ENCODE peak calls at places on chromosomes 2 and 18, in seven cellular contexts. R is aorta, Q is HCT116, S is DMS153, A is ureter, P is fibroblast of pulmonary artery, O is B cell. D is an unnamed sample.

GRCh38 chr2:27705851-27706622 is 42.3 kb downstream of the SLC4A1AP start:
- DNase-seq in R (peak; percentile 87), Q (peak; percentile 80), S (peak; percentile 36), A (peak; percentile 79), P (peak; percentile 98), O (no peak), D (no peak)

GRCh38 chr2:98269274-98269673 is 77.0 kb upstream of the CNGA3 start:
- DNase-seq in R (no peak), Q (peak; percentile 64), S (peak; percentile 0), A (no peak), P (peak; percentile 70), O (no peak), D (peak; percentile 58)

GRCh38 chr2:223760838-223761502 is 76.4 kb downstream of the AP1S3 start:
- DNase-seq in R (peak; percentile 68), Q (peak; percentile 96), S (no peak), A (peak; percentile 69), P (peak; percentile 68), O (no peak), D (no peak)

GRCh38 chr2:196291873-196292800 is 120.8 kb upstream of the STK17B start:
- DNase-seq in R (no peak), Q (peak; percentile 75), S (no peak), A (peak; percentile 59), P (no peak), O (no peak), D (no peak)

GRCh38 chr18:13241083-13241892 is 22.7 kb downstream of the LDLRAD4 start:
- DNase-seq in R (no peak), Q (no peak), S (no peak), A (peak; percentile 37), P (no peak), O (no peak), D (no peak)

GRCh38 chr2:233546774-233547173 is 19.8 kb downstream of the USP40 start:
- DNase-seq in R (no peak), Q (no peak), S (no peak), A (no peak), P (no peak), O (no peak), D (no peak)

GRCh38 chr18:36871801-36872200 is 42.9 kb downstream of the KIAA1328 start:
- DNase-seq in R (no peak), Q (no peak), S (no peak), A (no peak), P (no peak), O (no peak), D (no peak)

GRCh38 chr2:78614747-78615146 is 410.8 kb upstream of the REG3G start:
- DNase-seq in R (no peak), Q (no peak), S (no peak), A (no peak), P (no peak), O (no peak), D (no peak)

GRCh38 chr2:119148082-119148715 is 10.4 kb downstream of the C1QL2 start:
- DNase-seq in R (no peak), Q (no peak), S (no peak), A (no peak), P (no peak), O (no peak), D (no peak)

GRCh38 chr2:187075106-187076070 is 226.4 kb upstream of the ZSWIM2 start:
- DNase-seq in R (no peak), Q (no peak), S (no peak), A (no peak), P (no peak), O (no peak), D (no peak)